ENCODE peak calls at places on chromosomes 5 and 9, in nine cellular contexts. N is transverse colon, D is cardiac muscle cell, M is hepatocyte, E is fibroblast of pulmonary artery, X is heart left ventricle, P is PC-9, T is AG04449, F is AG09309. Q is an unnamed sample.

GRCh38 chr9:135519179-135519971 is 1.9 kb upstream of the LCN1 start:
- DNase-seq in N (no peak), D (no peak), M (no peak), E (no peak), X (no peak), P (no peak), T (no peak), F (no peak), Q (no peak)

GRCh38 chr5:65482727-65483473 is 1.2 kb upstream of the ADAMTS6 start:
- DNase-seq in N (no peak), D (peak; percentile 76), M (peak; percentile 53), E (peak; percentile 77), X (no peak), P (peak; percentile 44), T (no peak), F (no peak), Q (peak; percentile 23)

GRCh38 chr5:31854625-31855526 is 215.9 kb downstream of the PDZD2 start:
- DNase-seq in N (no peak), D (peak; percentile 54), M (peak; percentile 58), E (peak; percentile 30), X (peak; percentile 78), P (no peak), T (no peak), F (no peak), Q (no peak)

GRCh38 chr5:153714732-153715287 is 224.3 kb downstream of the GRIA1 start:
- DNase-seq in N (no peak), D (no peak), M (no peak), E (no peak), X (no peak), P (no peak), T (peak; percentile 4), F (peak; percentile 4), Q (no peak)

GRCh38 chr5:177128551-177128976 is 5.0 kb upstream of the NSD1 start:
- DNase-seq in N (no peak), D (no peak), M (no peak), E (no peak), X (no peak), P (no peak), T (no peak), F (no peak), Q (no peak)

GRCh38 chr5:159178978-159179377 is 30.4 kb downstream of the RNF145 start:
- DNase-seq in N (peak; percentile 14), D (peak; percentile 97), M (peak; percentile 76), E (peak; percentile 99), X (no peak), P (peak; percentile 68), T (peak; percentile 96), F (peak; percentile 93), Q (peak; percentile 75)

GRCh38 chr5:125336401-125336800 is 590.0 kb upstream of the ZNF608 start:
- DNase-seq in N (no peak), D (peak; percentile 32), M (no peak), E (no peak), X (no peak), P (no peak), T (no peak), F (no peak), Q (no peak)

GRCh38 chr5:922745-923472 is 30.2 kb downstream of the TRIP13 start:
- DNase-seq in N (no peak), D (no peak), M (no peak), E (no peak), X (no peak), P (no peak), T (no peak), F (no peak), Q (no peak)

GRCh38 chr9:118262191-118262590 is 558.0 kb downstream of the TLR4 start:
- DNase-seq in N (no peak), D (no peak), M (no peak), E (no peak), X (no peak), P (no peak), T (no peak), F (no peak), Q (no peak)

GRCh38 chr5:140402258-140403074 is 833 bp downstream of the ANKHD1 start:
- DNase-seq in N (peak; percentile 36), D (peak; percentile 48), M (peak; percentile 79), E (peak; percentile 39), X (no peak), P (peak; percentile 65), T (no peak), F (no peak), Q (peak; percentile 61)

GRCh38 chr5:27592231-27592630 is 553.8 kb upstream of the CDH9 start:
- DNase-seq in N (no peak), D (peak; percentile 82), M (no peak), E (peak; percentile 67), X (no peak), P (no peak), T (peak; percentile 1), F (no peak), Q (no peak)

DNA sequence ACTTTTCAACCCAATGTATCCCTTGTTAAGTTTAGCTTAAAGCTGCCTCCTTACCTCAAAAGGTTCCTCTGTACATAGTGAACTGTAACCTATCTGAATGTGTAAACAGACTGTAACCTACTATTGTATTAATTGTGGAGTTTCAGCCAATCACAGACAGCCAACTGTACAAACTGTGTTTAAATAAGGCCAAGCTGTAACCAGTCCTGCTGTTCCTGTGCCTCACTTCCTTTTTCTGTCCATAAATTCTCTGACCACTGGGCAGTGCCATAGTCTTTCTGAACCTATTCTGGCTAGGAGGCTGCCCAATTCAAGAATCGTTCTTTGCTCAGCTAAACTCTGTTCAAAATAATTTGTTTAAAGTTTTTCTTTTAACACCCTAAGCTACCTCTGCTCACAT is 74.7 kb upstream of the DAPK1 start:
- DNase-seq in N (no peak), D (peak; percentile 22), M (no peak), E (peak; percentile 16), X (no peak), P (no peak), T (no peak), F (no peak), Q (no peak)
- TF ChIP-seq CTCF in N (no peak), D (no peak), M (no peak), E (no peak), X (no peak), P (no peak), T (no peak), F (no peak), Q (no peak)

GRCh38 chr9:96189995-96190394 is 112.0 kb downstream of the HSD17B3 start:
- DNase-seq in N (no peak), D (no peak), M (no peak), E (no peak), X (no peak), P (no peak), T (no peak), F (no peak), Q (no peak)

GRCh38 chr9:96183751-96184150 is 118.2 kb downstream of the HSD17B3 start:
- DNase-seq in N (no peak), D (no peak), M (no peak), E (no peak), X (no peak), P (no peak), T (no peak), F (no peak), Q (no peak)

GRCh38 chr9:96185518-96186156 is 116.3 kb downstream of the HSD17B3 start:
- DNase-seq in N (no peak), D (no peak), M (no peak), E (no peak), X (no peak), P (no peak), T (no peak), F (no peak), Q (no peak)

GRCh38 chr9:96186601-96187011 is 115.4 kb downstream of the HSD17B3 start:
- DNase-seq in N (peak; percentile 75), D (peak; percentile 28), M (peak; percentile 75), E (peak; percentile 2), X (no peak), P (no peak), T (no peak), F (no peak), Q (no peak)

DNA sequence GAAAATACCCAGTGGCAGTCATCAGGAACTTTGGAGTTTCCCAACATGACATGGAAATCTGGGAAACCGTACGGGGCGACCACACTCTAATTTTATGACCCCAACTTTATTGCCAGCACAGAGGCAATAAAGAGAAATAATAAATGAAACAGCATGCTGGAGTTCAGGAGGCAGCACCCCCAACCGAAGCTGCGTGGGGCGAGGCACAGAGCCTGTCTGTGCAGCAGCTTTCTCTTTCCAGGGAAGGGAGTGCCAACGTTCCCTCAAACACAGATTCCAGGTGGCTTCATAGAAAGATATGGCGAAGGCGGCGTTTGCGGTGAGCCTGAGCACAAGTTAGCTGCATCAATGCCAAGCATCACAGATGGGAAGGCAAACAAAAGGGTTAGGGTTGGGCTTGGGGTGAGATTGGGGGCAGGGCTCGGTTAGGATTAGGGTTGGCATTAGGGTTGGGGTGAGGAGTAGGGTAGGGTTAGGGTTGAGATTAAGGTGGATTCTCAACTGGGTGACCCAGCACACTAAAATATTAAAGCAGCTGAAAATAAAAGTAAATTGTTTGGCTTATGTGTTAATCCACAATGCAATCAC is 114.8 kb downstream of the HSD17B3 start:
- DNase-seq in N (peak; percentile 84), D (no peak), M (peak; percentile 71), E (no peak), X (no peak), P (no peak), T (no peak), F (no peak), Q (no peak)
- H3K4me3 ChIP-seq in N (peak overlapping the region; percentile 22), D (no peak overlapping the region), M (no peak overlapping the region), E (no peak overlapping the region), X (no peak overlapping the region), P (no peak overlapping the region), T (no peak overlapping the region), F (no peak overlapping the region), Q (no peak overlapping the region)

GRCh38 chr5:98349251-98349989 is 424.0 kb upstream of the RGMB start:
- DNase-seq in N (no peak), D (peak; percentile 34), M (no peak), E (peak; percentile 66), X (no peak), P (no peak), T (peak; percentile 63), F (no peak), Q (peak; percentile 9)
- TF ChIP-seq CTCF in N (no peak), D (peak; percentile 40), M (peak; percentile 21), E (peak; percentile 62), X (no peak), P (peak; percentile 90), T (peak; percentile 37), F (peak; percentile 67), Q (peak; percentile 31)

GRCh38 chr5:135537271-135537670 is 1.5 kb upstream of the NEUROG1 start:
- DNase-seq in N (no peak), D (no peak), M (no peak), E (no peak), X (no peak), P (no peak), T (no peak), F (no peak), Q (no peak)

GRCh38 chr5:135539430-135540005 is 3.8 kb upstream of the NEUROG1 start:
- DNase-seq in N (no peak), D (no peak), M (no peak), E (no peak), X (no peak), P (no peak), T (no peak), F (no peak), Q (no peak)

GRCh38 chr5:135538261-135538660 is 2.5 kb upstream of the NEUROG1 start:
- DNase-seq in N (no peak), D (no peak), M (no peak), E (no peak), X (no peak), P (no peak), T (no peak), F (no peak), Q (no peak)

GRCh38 chr5:135535820-135536801 is at the start of gene NEUROG1:
- DNase-seq in N (no peak), D (no peak), M (peak; percentile 26), E (no peak), X (no peak), P (no peak), T (no peak), F (no peak), Q (no peak)

GRCh38 chr5:135537745-135538144 is 2.0 kb upstream of the NEUROG1 start:
- DNase-seq in N (no peak), D (no peak), M (no peak), E (no peak), X (no peak), P (no peak), T (no peak), F (no peak), Q (no peak)
- H3K4me3 ChIP-seq in N (no peak overlapping the region), D (no peak overlapping the region), M (no peak overlapping the region), E (no peak overlapping the region), X (no peak overlapping the region), P (no peak overlapping the region), T (no peak overlapping the region), F (no peak overlapping the region), Q (no peak overlapping the region)

Q was measured in GM12865.